ENCODE peak calls at places on chromosomes 11 and 22, in six cellular contexts. One of them, this sample, is unnamed. For H4K20me1, the result is how much of the 10 kb centered on the place peaks cover.

GRCh38 chr22:27880778-27881394 is 38.2 kb downstream of the PITPNB start:
- DNase-seq in neural progenitor cell: peak
- DNase-seq in PC-3: peak
- DNase-seq in OCI-LY7: peak
- DNase-seq in HCT116: peak
- DNase-seq in MM.1S: peak
- DNase-seq in this sample: peak

GRCh38 chr11:114738954-114739353 is 60.6 kb downstream of the NXPE2 start:
- DNase-seq in HCT116: peak
- DNase-seq in PC-3: peak
- DNase-seq in OCI-LY7: peak
- DNase-seq in neural progenitor cell: peak
- DNase-seq in MM.1S: peak
- DNase-seq in this sample: peak

GRCh38 chr11:124778281-124778680 is 16.2 kb upstream of the ESAM start:
- DNase-seq in OCI-LY7: no peak
- DNase-seq in neural progenitor cell: no peak
- DNase-seq in MM.1S: no peak
- DNase-seq in HCT116: peak
- DNase-seq in PC-3: peak
- DNase-seq in this sample: no peak

GRCh38 chr22:44893731-44894080 is 116.1 kb downstream of the PHF21B start:
- DNase-seq in HCT116: no peak
- DNase-seq in MM.1S: no peak
- DNase-seq in neural progenitor cell: no peak
- DNase-seq in OCI-LY7: no peak
- DNase-seq in PC-3: no peak
- DNase-seq in this sample: no peak

GRCh38 chr11:6612816-6613136 is 760 bp upstream of the TAF10 start:
- DNase-seq in HCT116: peak
- DNase-seq in PC-3: no peak
- DNase-seq in OCI-LY7: no peak
- DNase-seq in neural progenitor cell: peak
- DNase-seq in MM.1S: no peak
- DNase-seq in this sample: no peak

GRCh38 chr11:134516529-134516928 is 104.5 kb upstream of the B3GAT1 start:
- DNase-seq in neural progenitor cell: peak
- DNase-seq in PC-3: no peak
- DNase-seq in HCT116: no peak
- DNase-seq in MM.1S: no peak
- DNase-seq in OCI-LY7: no peak
- DNase-seq in this sample: no peak

GRCh38 chr22:49207008-49207775 is 620.5 kb downstream of the BRD1 start:
- DNase-seq in OCI-LY7: no peak
- DNase-seq in MM.1S: no peak
- DNase-seq in neural progenitor cell: no peak
- DNase-seq in HCT116: no peak
- DNase-seq in PC-3: no peak
- DNase-seq in this sample: no peak

GRCh38 chr11:108340958-108341357 is 118.1 kb downstream of the ATM start:
- DNase-seq in HCT116: peak
- DNase-seq in PC-3: peak
- DNase-seq in neural progenitor cell: no peak
- DNase-seq in MM.1S: no peak
- DNase-seq in OCI-LY7: no peak
- DNase-seq in this sample: peak

GRCh38 chr11:58999291-58999680 is 60.0 kb downstream of the GLYATL1 start:
- DNase-seq in neural progenitor cell: no peak
- DNase-seq in OCI-LY7: peak
- DNase-seq in PC-3: no peak
- DNase-seq in MM.1S: peak
- DNase-seq in HCT116: no peak
- DNase-seq in this sample: peak

GRCh38 chr22:31253949-31254348 is 38.3 kb downstream of the PIK3IP1 start:
- DNase-seq in OCI-LY7: no peak
- DNase-seq in MM.1S: no peak
- DNase-seq in PC-3: no peak
- DNase-seq in neural progenitor cell: no peak
- DNase-seq in HCT116: no peak
- DNase-seq in this sample: peak

GRCh38 chr11:48036466-48036865 is 56.1 kb downstream of the PTPRJ start:
- DNase-seq in OCI-LY7: no peak
- DNase-seq in HCT116: no peak
- DNase-seq in neural progenitor cell: no peak
- DNase-seq in PC-3: no peak
- DNase-seq in MM.1S: no peak
- DNase-seq in this sample: no peak

GRCh38 chr22:47192651-47193437 is 430.4 kb downstream of the TBC1D22A start:
- DNase-seq in MM.1S: no peak
- DNase-seq in HCT116: peak
- DNase-seq in PC-3: peak
- DNase-seq in OCI-LY7: peak
- DNase-seq in neural progenitor cell: no peak
- DNase-seq in this sample: no peak

GRCh38 chr11:102256251-102256650 is 61.0 kb upstream of the BIRC3 start:
- DNase-seq in MM.1S: no peak
- DNase-seq in neural progenitor cell: no peak
- DNase-seq in OCI-LY7: no peak
- DNase-seq in PC-3: peak
- DNase-seq in HCT116: no peak
- DNase-seq in this sample: peak

GRCh38 chr11:100929377-100929776 is 200.2 kb downstream of the PGR start:
- DNase-seq in MM.1S: peak
- DNase-seq in HCT116: no peak
- DNase-seq in neural progenitor cell: no peak
- DNase-seq in PC-3: peak
- DNase-seq in OCI-LY7: no peak
- DNase-seq in this sample: no peak

GRCh38 chr11:60343094-60343704 is 16.1 kb downstream of the MS4A6E start:
- DNase-seq in PC-3: peak
- DNase-seq in HCT116: peak
- DNase-seq in neural progenitor cell: peak
- DNase-seq in MM.1S: peak
- DNase-seq in OCI-LY7: peak
- DNase-seq in this sample: no peak

GRCh38 chr22:31891366-31892079 is 52.8 kb upstream of the YWHAH start:
- DNase-seq in PC-3: no peak
- DNase-seq in OCI-LY7: no peak
- DNase-seq in MM.1S: peak
- DNase-seq in HCT116: no peak
- DNase-seq in neural progenitor cell: peak
- DNase-seq in this sample: no peak

GRCh38 chr22:32475428-32476010 is 908 bp downstream of the FBXO7 start:
- DNase-seq in PC-3: peak
- DNase-seq in neural progenitor cell: peak
- DNase-seq in OCI-LY7: no peak
- DNase-seq in MM.1S: peak
- DNase-seq in HCT116: peak
- DNase-seq in this sample: peak

GRCh38 chr11:84853841-84854497 is 773.2 kb downstream of the DLG2 start:
- DNase-seq in MM.1S: no peak
- DNase-seq in PC-3: no peak
- DNase-seq in OCI-LY7: no peak
- DNase-seq in HCT116: no peak
- DNase-seq in neural progenitor cell: peak
- DNase-seq in this sample: no peak

GRCh38 chr11:78432058-78432515 is 14.5 kb upstream of the GAB2 start:
- DNase-seq in PC-3: peak
- DNase-seq in MM.1S: peak
- DNase-seq in neural progenitor cell: peak
- DNase-seq in HCT116: no peak
- DNase-seq in OCI-LY7: no peak
- DNase-seq in this sample: no peak

GRCh38 chr11:112541140-112541901 is 280.7 kb upstream of the PLET1 start:
- DNase-seq in HCT116: no peak
- DNase-seq in OCI-LY7: no peak
- DNase-seq in PC-3: no peak
- DNase-seq in MM.1S: no peak
- DNase-seq in neural progenitor cell: no peak
- DNase-seq in this sample: no peak

GRCh38 chr11:79040348-79040747 is 400.5 kb downstream of the TENM4 start:
- DNase-seq in MM.1S: no peak
- DNase-seq in PC-3: peak
- DNase-seq in neural progenitor cell: no peak
- DNase-seq in OCI-LY7: no peak
- DNase-seq in HCT116: no peak
- DNase-seq in this sample: no peak

GRCh38 chr11:94948070-94948617 is 25.2 kb downstream of the CWC15 start:
- DNase-seq in PC-3: peak
- DNase-seq in neural progenitor cell: no peak
- DNase-seq in HCT116: no peak
- DNase-seq in MM.1S: no peak
- DNase-seq in OCI-LY7: no peak
- DNase-seq in this sample: no peak

GRCh38 chr11:92149996-92150395 is 74.6 kb upstream of the FAT3 start:
- DNase-seq in MM.1S: no peak
- DNase-seq in neural progenitor cell: peak
- DNase-seq in PC-3: peak
- DNase-seq in OCI-LY7: no peak
- DNase-seq in HCT116: no peak
- DNase-seq in this sample: no peak

GRCh38 chr11:34190192-34191139 is 85.0 kb downstream of the NAT10 start:
- DNase-seq in PC-3: no peak
- DNase-seq in neural progenitor cell: no peak
- DNase-seq in HCT116: no peak
- DNase-seq in OCI-LY7: peak
- DNase-seq in MM.1S: no peak
- DNase-seq in this sample: no peak

GRCh38 chr11:34188181-34188580 is 82.8 kb downstream of the NAT10 start:
- DNase-seq in OCI-LY7: no peak
- DNase-seq in PC-3: no peak
- DNase-seq in MM.1S: no peak
- DNase-seq in neural progenitor cell: no peak
- DNase-seq in HCT116: no peak
- DNase-seq in this sample: no peak

GRCh38 chr11:34191592-34191991 is 86.2 kb downstream of the NAT10 start:
- DNase-seq in HCT116: no peak
- DNase-seq in OCI-LY7: no peak
- DNase-seq in PC-3: no peak
- DNase-seq in MM.1S: no peak
- DNase-seq in neural progenitor cell: no peak
- DNase-seq in this sample: no peak

GRCh38 chr11:34185926-34186841 is 80.8 kb downstream of the NAT10 start:
- DNase-seq in neural progenitor cell: peak
- DNase-seq in MM.1S: no peak
- DNase-seq in OCI-LY7: no peak
- DNase-seq in HCT116: no peak
- DNase-seq in PC-3: no peak
- DNase-seq in this sample: no peak

DNA sequence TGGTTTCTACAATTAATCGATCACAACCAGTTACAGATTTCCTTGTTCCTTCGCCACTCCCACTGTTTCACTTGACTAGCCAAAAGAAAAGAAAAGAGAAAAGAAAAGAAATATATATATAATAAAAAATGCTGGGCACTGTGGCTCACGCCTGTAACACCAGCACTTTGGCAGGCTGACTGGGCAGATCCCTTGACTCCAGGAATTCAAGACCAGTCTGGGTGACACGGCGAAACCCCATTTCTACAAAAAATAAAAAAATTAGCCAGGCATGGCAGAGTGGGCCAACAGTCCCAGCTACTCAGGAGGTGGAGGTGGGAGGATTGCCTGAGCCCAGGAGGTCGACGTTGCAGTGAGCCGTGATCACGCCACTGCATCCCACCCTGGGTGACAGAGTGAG is 83.8 kb downstream of the NAT10 start:
- DNase-seq in MM.1S: no peak
- DNase-seq in OCI-LY7: no peak
- DNase-seq in neural progenitor cell: no peak
- DNase-seq in PC-3: no peak
- DNase-seq in HCT116: no peak
- DNase-seq in this sample: no peak
- H4K20me1 ChIP-seq in MM.1S: under half
- H4K20me1 ChIP-seq in OCI-LY7: under half
- H4K20me1 ChIP-seq in neural progenitor cell: under half
- H4K20me1 ChIP-seq in PC-3: under half
- H4K20me1 ChIP-seq in HCT116: under half
- H4K20me1 ChIP-seq in this sample: under half

GRCh38 chr22:41247703-41248102 is 7.0 kb upstream of the CHADL start:
- DNase-seq in neural progenitor cell: no peak
- DNase-seq in PC-3: no peak
- DNase-seq in HCT116: no peak
- DNase-seq in OCI-LY7: no peak
- DNase-seq in MM.1S: no peak
- DNase-seq in this sample: no peak

GRCh38 chr22:41248758-41249157 is 8.0 kb upstream of the CHADL start:
- DNase-seq in PC-3: no peak
- DNase-seq in HCT116: no peak
- DNase-seq in OCI-LY7: no peak
- DNase-seq in MM.1S: no peak
- DNase-seq in neural progenitor cell: no peak
- DNase-seq in this sample: no peak

GRCh38 chr22:41249442-41249841 is 8.7 kb upstream of the CHADL start:
- DNase-seq in PC-3: no peak
- DNase-seq in OCI-LY7: no peak
- DNase-seq in neural progenitor cell: no peak
- DNase-seq in MM.1S: no peak
- DNase-seq in HCT116: no peak
- DNase-seq in this sample: no peak

GRCh38 chr22:41250127-41250526 is 9.4 kb upstream of the CHADL start:
- DNase-seq in PC-3: no peak
- DNase-seq in neural progenitor cell: no peak
- DNase-seq in MM.1S: no peak
- DNase-seq in OCI-LY7: no peak
- DNase-seq in HCT116: no peak
- DNase-seq in this sample: no peak

DNA sequence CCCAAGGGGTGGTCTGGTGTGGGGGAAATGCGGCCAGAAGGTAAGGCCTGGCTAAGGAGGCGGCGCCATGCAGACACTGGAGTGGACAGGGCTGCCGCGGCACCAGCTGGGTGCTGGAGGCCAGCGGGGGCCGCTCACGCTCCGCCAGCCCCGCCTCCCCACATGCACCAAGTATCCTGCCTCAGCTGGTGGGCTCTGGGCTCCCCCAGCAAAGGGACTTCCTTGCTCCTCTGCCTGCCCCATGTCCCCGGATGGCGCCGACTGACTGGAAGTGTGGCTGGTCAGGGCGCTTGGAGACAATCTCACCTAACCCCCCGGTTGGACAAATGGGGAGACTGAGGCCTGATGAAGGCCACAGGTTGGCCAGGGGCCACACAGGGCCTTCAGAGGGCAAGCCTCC is 7.6 kb upstream of the CHADL start:
- DNase-seq in OCI-LY7: no peak
- DNase-seq in neural progenitor cell: no peak
- DNase-seq in MM.1S: no peak
- DNase-seq in HCT116: no peak
- DNase-seq in PC-3: no peak
- DNase-seq in this sample: no peak
- TF ChIP-seq CTCF in OCI-LY7: no peak
- TF ChIP-seq CTCF in neural progenitor cell: no peak
- TF ChIP-seq CTCF in MM.1S: no peak
- TF ChIP-seq CTCF in HCT116: no peak
- TF ChIP-seq CTCF in PC-3: no peak
- TF ChIP-seq CTCF in this sample: no peak

GRCh38 chr11:17564687-17565042 is 17.6 kb downstream of the OTOG start:
- DNase-seq in MM.1S: no peak
- DNase-seq in HCT116: no peak
- DNase-seq in OCI-LY7: no peak
- DNase-seq in PC-3: peak
- DNase-seq in neural progenitor cell: peak
- DNase-seq in this sample: no peak
- TF ChIP-seq EZH2phosphoT487 in MM.1S: no peak
- TF ChIP-seq EZH2phosphoT487 in HCT116: no peak
- TF ChIP-seq EZH2phosphoT487 in OCI-LY7: no peak
- TF ChIP-seq EZH2phosphoT487 in PC-3: no peak
- TF ChIP-seq EZH2phosphoT487 in neural progenitor cell: no peak
- TF ChIP-seq EZH2phosphoT487 in this sample: no peak

GRCh38 chr11:64084146-64084961 is 48.6 kb downstream of the FLRT1 start:
- DNase-seq in MM.1S: no peak
- DNase-seq in OCI-LY7: no peak
- DNase-seq in neural progenitor cell: no peak
- DNase-seq in HCT116: no peak
- DNase-seq in PC-3: no peak
- DNase-seq in this sample: no peak
- H4K20me1 ChIP-seq in MM.1S: under half
- H4K20me1 ChIP-seq in OCI-LY7: under half
- H4K20me1 ChIP-seq in neural progenitor cell: under half
- H4K20me1 ChIP-seq in HCT116: under half
- H4K20me1 ChIP-seq in PC-3: under half
- H4K20me1 ChIP-seq in this sample: under half